ENCODE peak calls at places on chromosomes 13 and 19, in four cellular contexts. Z is stimulated activated CD8-positive, alpha-beta memory T cell treated with anti-CD3 and anti-CD28 coated beads, Interleukin-4, amount 100 ng/mL, for 4 hours; S is NCI-H345; J is Calu3. M is an unnamed sample.
A peak's percentile ranks its signal among the peaks of the same experiment; 100 is the strongest.

GRCh38 chr13:114077938-114078335 is 54.5 kb downstream of the RASA3 start:
- DNase-seq in Z (no peak), S (no peak), J (no peak), M (peak; percentile 86)

GRCh38 chr13:24071423-24072075 is 89.0 kb upstream of the SPATA13 start:
- DNase-seq in J (no peak), Z (no peak), S (no peak), M (no peak)

GRCh38 chr19:35901055-35901644 is 810 bp upstream of the NFKBID start:
- DNase-seq in Z (no peak), J (no peak), S (no peak), M (no peak)

GRCh38 chr13:97892717-97893116 is 60.8 kb upstream of the IPO5 start:
- DNase-seq in Z (no peak), S (no peak), J (no peak), M (peak; percentile 10)

GRCh38 chr13:95193509-95194230 is 107.6 kb downstream of the ABCC4 start:
- DNase-seq in J (no peak), S (no peak), Z (no peak), M (no peak)

GRCh38 chr13:33321686-33322473 is 36.3 kb upstream of the STARD13 start:
- DNase-seq in Z (no peak), J (no peak), S (no peak), M (no peak)

GRCh38 chr19:8578642-8579265 is 1.5 kb upstream of the MYO1F start:
- DNase-seq in S (no peak), J (peak; percentile 69), Z (peak; percentile 59), M (peak; percentile 75)

GRCh38 chr19:51727349-51727880 is 3.6 kb upstream of the HAS1 start:
- DNase-seq in S (no peak), Z (no peak), J (no peak), M (no peak)

GRCh38 chr19:13381827-13382632 is 124.2 kb downstream of the CACNA1A start:
- DNase-seq in Z (no peak), J (no peak), S (no peak), M (peak; percentile 18)

GRCh38 chr13:106274551-106275208 is 260.8 kb downstream of the EFNB2 start:
- DNase-seq in J (no peak), S (no peak), Z (no peak), M (no peak)

GRCh38 chr13:21695536-21695935 is 24.7 kb downstream of the FGF9 start:
- DNase-seq in S (no peak), J (no peak), Z (no peak), M (no peak)

GRCh38 chr13:70311175-70311574 is 202.9 kb upstream of the KLHL1 start:
- DNase-seq in J (no peak), S (no peak), Z (no peak), M (no peak)

GRCh38 chr13:27534108-27534975 is 84.0 kb upstream of the MTIF3 start:
- DNase-seq in Z (no peak), S (no peak), J (no peak), M (no peak)

GRCh38 chr19:49887037-49887652 is 9.5 kb downstream of the IL4I1 start:
- DNase-seq in S (no peak), J (no peak), Z (no peak), M (no peak)

GRCh38 chr13:98556968-98557591 is 19.8 kb downstream of the STK24 start:
- DNase-seq in S (no peak), Z (no peak), J (no peak), M (peak; percentile 32)

GRCh38 chr13:61415749-61416148 is at the start of gene PCDH20:
- DNase-seq in Z (no peak), S (no peak), J (no peak), M (no peak)

GRCh38 chr13:87777395-87777794 is 106.2 kb downstream of the SLITRK5 start:
- DNase-seq in Z (no peak), J (no peak), S (no peak), M (peak; percentile 49)

GRCh38 chr13:102291587-102292218 is 110.1 kb downstream of the FGF14 start:
- DNase-seq in J (no peak), S (no peak), Z (no peak), M (peak; percentile 46)

GRCh38 chr13:42384265-42384664 is 112.3 kb downstream of the AKAP11 start:
- DNase-seq in Z (no peak), J (no peak), S (no peak), M (no peak)

GRCh38 chr13:31322025-31322424 is 122.2 kb downstream of the B3GLCT start:
- DNase-seq in J (no peak), S (no peak), Z (no peak), M (no peak)

GRCh38 chr19:588758-589692 is 656 bp upstream of the HCN2 start:
- DNase-seq in Z (no peak), J (peak; percentile 18), S (peak; percentile 80), M (no peak)

GRCh38 chr13:113933901-113934300 is 40.0 kb downstream of the C13orf46 start:
- DNase-seq in S (no peak), Z (no peak), J (no peak), M (no peak)

GRCh38 chr19:8355631-8356402 is 8.1 kb upstream of the ANGPTL4 start:
- DNase-seq in J (peak; percentile 34), Z (no peak), S (no peak), M (no peak)

GRCh38 chr13:39578821-39579291 is 24.1 kb downstream of the LHFPL6 start:
- DNase-seq in Z (no peak), S (peak; percentile 16), J (no peak), M (no peak)

GRCh38 chr13:76764429-76764828 is 121.8 kb downstream of the KCTD12 start:
- DNase-seq in Z (no peak), S (no peak), J (peak; percentile 1), M (peak; percentile 18)

GRCh38 chr19:51111606-51112005 is 3.4 kb upstream of the CTU1 start:
- DNase-seq in J (peak; percentile 63), Z (no peak), S (no peak), M (peak; percentile 64)

GRCh38 chr19:51026554-51026831 is at the start of gene KLK11:
- DNase-seq in S (no peak), Z (no peak), J (peak; percentile 80), M (no peak)

GRCh38 chr19:13077233-13077632 is 25.4 kb downstream of the LYL1 start:
- DNase-seq in S (no peak), J (no peak), Z (no peak), M (no peak)

GRCh38 chr13:25708268-25708667 is 336.5 kb downstream of the ATP8A2 start:
- DNase-seq in J (no peak), S (no peak), Z (no peak), M (no peak)

GRCh38 chr13:74062933-74063332 is 71.3 kb downstream of the KLF12 start:
- DNase-seq in J (no peak), Z (no peak), S (no peak), M (no peak)

GRCh38 chr13:73929287-73929932 is 204.8 kb downstream of the KLF12 start:
- DNase-seq in Z (no peak), S (no peak), J (no peak), M (no peak)

GRCh38 chr13:44474122-44474910 is 100.7 kb downstream of the SERP2 start:
- DNase-seq in S (no peak), Z (no peak), J (peak; percentile 4), M (peak; percentile 76)

GRCh38 chr13:99941911-99942310 is 29.7 kb downstream of the ZIC5 start:
- DNase-seq in S (no peak), J (no peak), Z (no peak), M (no peak)